ENCODE peak calls at places on chromosomes 11 and 22, in four cellular contexts. H, L, O and A are unnamed samples. For H4K20me1, the result is how much of the 10 kb centered on the place peaks cover.

GRCh38 chr11:17164361-17165246 is 43.2 kb downstream of the PIK3C2A start:
- DNase-seq in H (peak), L (no peak), O (no peak), A (no peak)

GRCh38 chr11:105179542-105180278 is 40.1 kb upstream of the CARD18 start:
- DNase-seq in L (no peak), O (no peak), H (no peak), A (no peak)

GRCh38 chr11:131609317-131609716 is 238.9 kb downstream of the NTM start:
- DNase-seq in O (no peak), L (no peak), H (no peak), A (no peak)

GRCh38 chr22:23536821-23537345 is 43.2 kb downstream of the IGLL1 start:
- DNase-seq in O (no peak), H (no peak), L (peak), A (no peak)

GRCh38 chr11:122817121-122817520 is 21.2 kb upstream of the CRTAM start:
- DNase-seq in H (peak), O (no peak), L (no peak), A (no peak)

GRCh38 chr11:61342207-61342803 is 9.3 kb downstream of the TKFC start:
- DNase-seq in H (no peak), O (no peak), L (no peak), A (no peak)

GRCh38 chr11:108757630-108758029 is 92.8 kb downstream of the DDX10 start:
- DNase-seq in H (no peak), L (no peak), O (no peak), A (no peak)

GRCh38 chr22:36375071-36375980 is 12.4 kb downstream of the MYH9 start:
- DNase-seq in O (no peak), L (no peak), H (no peak), A (no peak)

GRCh38 chr11:90908074-90908473 is 685.2 kb upstream of the CHORDC1 start:
- DNase-seq in L (no peak), O (no peak), H (no peak), A (no peak)

GRCh38 chr11:65817312-65817814 is 16.4 kb upstream of the SNX32 start:
- DNase-seq in O (no peak), H (no peak), L (no peak), A (no peak)

GRCh38 chr11:2419638-2420501 is 19.3 kb downstream of the TSSC4 start:
- DNase-seq in H (peak), O (peak), L (peak), A (peak)

GRCh38 chr11:118437736-118438125 is 1.4 kb downstream of the KMT2A start:
- DNase-seq in H (no peak), L (peak), O (peak), A (peak)

GRCh38 chr11:128757886-128758612 is 64.2 kb downstream of the FLI1 start:
- DNase-seq in L (no peak), H (no peak), O (no peak), A (no peak)

GRCh38 chr22:22939537-22940368 is 52.1 kb downstream of the IGLL5 start:
- DNase-seq in O (no peak), L (no peak), H (no peak), A (no peak)

GRCh38 chr11:118152552-118153471 is at the start of gene SCN4B:
- DNase-seq in H (peak), L (peak), O (peak), A (peak)

GRCh38 chr11:74020537-74020936 is 11.7 kb upstream of the UCP3 start:
- DNase-seq in H (no peak), L (no peak), O (no peak), A (no peak)

GRCh38 chr11:117701781-117702180 is 95.2 kb downstream of the DSCAML1 start:
- DNase-seq in L (no peak), O (no peak), H (no peak), A (no peak)

GRCh38 chr11:121487191-121487590 is 34.4 kb upstream of the SORL1-AS1 start:
- DNase-seq in L (no peak), H (no peak), O (no peak), A (peak)

GRCh38 chr11:100788561-100788960 is 101.5 kb downstream of the ARHGAP42 start:
- DNase-seq in H (no peak), L (no peak), O (no peak), A (no peak)

GRCh38 chr11:86488553-86488952 is 113.9 kb downstream of the CCDC81 start:
- DNase-seq in H (no peak), O (no peak), L (no peak), A (no peak)

GRCh38 chr11:57460017-57460755 is at the start of gene RTN4RL2:
- DNase-seq in O (peak), H (peak), L (peak), A (peak)

GRCh38 chr11:95147364-95147905 is 57.8 kb downstream of the ENDOD1 start:
- DNase-seq in L (no peak), H (peak), O (peak), A (no peak)

GRCh38 chr11:69301491-69302401 is 7.8 kb downstream of the MYEOV start:
- DNase-seq in H (peak), L (no peak), O (peak), A (no peak)

GRCh38 chr11:19597194-19597593 is 115.4 kb upstream of the NAV2 start:
- DNase-seq in L (no peak), H (no peak), O (peak), A (no peak)

GRCh38 chr22:27416553-27417427 is 384.8 kb downstream of the MN1 start:
- DNase-seq in L (peak), O (peak), H (peak), A (peak)

GRCh38 chr22:18078329-18079041 is 695 bp downstream of the PEX26 start:
- DNase-seq in L (peak), H (peak), O (peak), A (no peak)

GRCh38 chr11:134418119-134418840 is 6.2 kb upstream of the B3GAT1 start:
- DNase-seq in H (no peak), L (no peak), O (peak), A (peak)

GRCh38 chr11:120746836-120747609 is 235.5 kb downstream of the GRIK4 start:
- DNase-seq in H (no peak), L (no peak), O (peak), A (no peak)

GRCh38 chr11:115334932-115335788 is 169.1 kb downstream of the CADM1 start:
- DNase-seq in O (peak), H (no peak), L (no peak), A (peak)

GRCh38 chr22:26894766-26895485 is 237.5 kb downstream of the MIAT start:
- DNase-seq in L (no peak), H (peak), O (no peak), A (no peak)

GRCh38 chr11:131889146-131889577 is 518.7 kb downstream of the NTM start:
- DNase-seq in H (no peak), O (peak), L (no peak), A (peak)

GRCh38 chr11:122690292-122690691 is 34.8 kb downstream of the UBASH3B start:
- DNase-seq in H (no peak), L (no peak), O (no peak), A (no peak)

GRCh38 chr11:86577663-86578636 is 94.5 kb downstream of the ME3 start:
- DNase-seq in L (no peak), O (no peak), H (peak), A (no peak)

GRCh38 chr11:62104816-62105610 is 18.8 kb upstream of the INCENP start:
- DNase-seq in L (no peak), H (no peak), O (no peak), A (no peak)

GRCh38 chr11:69554849-69555248 is 73.4 kb downstream of the LINC01488 start:
- DNase-seq in O (no peak), H (no peak), L (no peak), A (no peak)

GRCh38 chr22:41917906-41918791 is 3.3 kb upstream of the SHISA8 start:
- DNase-seq in O (no peak), H (peak), L (no peak), A (no peak)

GRCh38 chr22:49849161-49850020 is 4.3 kb upstream of the ZBED4 start:
- DNase-seq in H (no peak), L (no peak), O (peak), A (no peak)
- H2AFZ ChIP-seq in H (no peak), L (no peak), O (no peak), A (peak)

GRCh38 chr11:11849127-11849746 is 7.5 kb downstream of the USP47 start:
- DNase-seq in L (peak), O (peak), H (peak), A (peak)
- H4K20me1 ChIP-seq in L (under half), O (half or more), H (under half), A (under half)

DNA sequence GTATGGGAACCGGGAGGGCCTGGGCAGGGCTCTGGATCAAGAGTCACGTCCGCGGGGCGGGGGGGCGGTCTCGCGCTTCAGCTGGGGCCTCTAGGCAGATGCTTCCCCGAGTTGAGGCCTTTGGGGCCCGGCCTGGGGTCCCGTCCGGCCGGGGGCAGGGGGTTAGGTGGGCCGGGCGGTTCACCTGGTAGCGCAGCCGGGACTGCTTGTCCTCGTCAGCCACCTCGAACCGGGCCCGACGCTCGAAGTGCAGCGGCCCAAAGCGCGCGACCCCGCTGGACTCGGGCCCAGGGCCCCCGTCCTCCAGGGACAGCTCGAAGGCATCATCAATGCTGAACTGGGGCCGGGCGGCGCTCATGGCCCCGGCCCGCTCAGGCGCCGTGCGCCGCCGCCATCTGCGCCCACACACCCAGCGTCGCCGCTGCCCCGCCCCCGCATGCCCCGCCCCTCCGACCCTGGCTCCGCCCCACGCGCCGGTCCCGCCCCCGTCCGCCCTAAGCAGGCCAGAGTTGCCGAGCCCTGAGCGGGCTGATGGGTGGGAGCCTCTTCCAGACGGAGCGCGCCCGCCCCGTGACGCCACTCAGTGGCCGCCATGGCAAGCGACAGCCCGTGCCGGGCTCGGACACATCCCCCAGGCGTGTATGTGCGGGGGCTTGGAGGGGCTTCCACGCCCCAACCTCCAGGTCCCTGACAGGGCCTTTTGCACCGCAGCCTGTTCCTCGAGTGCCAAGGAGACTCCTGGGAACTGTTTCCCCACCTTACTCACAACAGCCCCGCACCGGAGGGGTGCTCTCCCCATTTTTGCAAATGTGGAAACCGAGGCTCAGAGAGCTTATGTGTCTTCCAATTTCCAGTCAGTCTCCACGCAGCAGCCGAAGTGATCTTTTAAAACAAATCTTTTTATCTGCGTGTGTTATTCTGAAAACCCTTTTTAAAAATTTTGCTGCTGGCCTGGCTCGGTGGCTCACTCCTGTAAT is at the start of gene TMEM134:
- DNase-seq in O (peak), L (peak), H (peak), A (peak)
- H2AFZ ChIP-seq in O (peak), L (no peak), H (peak), A (peak)

GRCh38 chr11:10483174-10483573 is 28.1 kb downstream of the AMPD3 start:
- DNase-seq in O (no peak), H (no peak), L (peak), A (no peak)
- H4K20me1 ChIP-seq in O (under half), H (under half), L (under half), A (under half)